ENCODE peak calls at places on chromosomes 4 and X, in nine cellular contexts. H is AG09319; B is upper lobe of right lung; C is AG08395; W is ACHN; V is NCI-H460; A is activated CD4-positive, alpha-beta T cell treated with anti-CD3 and anti-CD28 coated beads, Interleukin-2, amount 10 ng/mL, durations not matched to agents 7 days and 5 days; M is GM13977; X is T-cell. P is an unnamed sample.

GRCh38 chrX:51215266-51215665 is 117.4 kb upstream of the NUDT10 start:
- DNase-seq in B (no peak), W (peak), V (no peak), M (no peak), C (no peak), A (no peak), H (no peak), X (no peak), P (peak)

GRCh38 chrX:18983711-18984380 is at the start of gene PHKA2:
- DNase-seq in H (no peak), A (no peak), V (no peak), C (peak), B (peak), X (no peak), M (peak), W (peak), P (peak)

GRCh38 chr4:40688446-40689095 is 58.9 kb upstream of the RBM47 start:
- DNase-seq in V (no peak), M (no peak), A (peak), X (no peak), H (no peak), W (no peak), B (no peak), C (no peak), P (no peak)

GRCh38 chr4:40840255-40840984 is 90.7 kb downstream of the NSUN7 start:
- DNase-seq in C (no peak), H (no peak), M (peak), B (no peak), W (no peak), A (no peak), V (no peak), X (no peak), P (no peak)

GRCh38 chr4:79399076-79399475 is 9.0 kb downstream of the GK2 start:
- DNase-seq in W (no peak), B (no peak), A (no peak), C (no peak), V (no peak), X (no peak), M (no peak), H (no peak), P (no peak)

GRCh38 chr4:163063891-163064290 is 102.8 kb downstream of the NAF1 start:
- DNase-seq in H (no peak), M (no peak), C (peak), W (peak), X (no peak), V (no peak), A (no peak), B (no peak), P (no peak)

GRCh38 chr4:1763550-1764080 is 29.5 kb upstream of the FGFR3 start:
- DNase-seq in V (no peak), C (peak), W (no peak), H (no peak), A (no peak), X (no peak), B (no peak), M (peak), P (peak)

GRCh38 chr4:102640669-102641068 is 120.1 kb downstream of the MANBA start:
- DNase-seq in H (no peak), B (no peak), X (no peak), A (no peak), C (peak), V (no peak), W (peak), M (no peak), P (no peak)

GRCh38 chr4:48360285-48360965 is 19.1 kb downstream of the SLAIN2 start:
- DNase-seq in H (no peak), C (peak), M (no peak), B (no peak), W (no peak), V (no peak), A (no peak), X (no peak), P (no peak)

GRCh38 chrX:91435465-91435864 is 826 bp downstream of the PABPC5 start:
- DNase-seq in B (no peak), A (no peak), H (no peak), C (peak), X (no peak), M (no peak), W (no peak), V (no peak), P (no peak)

GRCh38 chr4:53763813-53764597 is 172.7 kb upstream of the LNX1 start:
- DNase-seq in B (no peak), W (no peak), H (peak), V (no peak), C (peak), X (no peak), A (no peak), M (no peak), P (no peak)

GRCh38 chrX:108735680-108736508 is 469 bp downstream of the IRS4 start:
- DNase-seq in C (no peak), V (no peak), W (peak), H (no peak), M (peak), X (no peak), A (no peak), B (peak), P (no peak)

GRCh38 chr4:152247271-152247975 is 288.5 kb downstream of the FBXW7 start:
- DNase-seq in W (no peak), H (no peak), V (no peak), C (no peak), X (no peak), A (no peak), B (no peak), M (no peak), P (no peak)

GRCh38 chr4:172998527-172999469 is 169.8 kb upstream of the GALNT7 start:
- DNase-seq in A (no peak), X (no peak), C (peak), W (no peak), B (no peak), V (no peak), H (no peak), M (no peak), P (no peak)

GRCh38 chr4:177464026-177464425 is 21.8 kb upstream of the AGA start:
- DNase-seq in W (no peak), B (no peak), V (no peak), M (no peak), H (no peak), X (no peak), C (no peak), A (no peak), P (no peak)

GRCh38 chr4:71732066-71732465 is 51.8 kb downstream of the GC start:
- DNase-seq in B (no peak), H (no peak), C (no peak), V (no peak), W (no peak), A (no peak), M (no peak), X (no peak), P (no peak)

GRCh38 chr4:102871772-102872171 is 3.0 kb downstream of the CISD2 start:
- DNase-seq in V (no peak), W (no peak), H (no peak), C (no peak), M (no peak), X (no peak), B (no peak), A (no peak), P (no peak)

GRCh38 chrX:39397561-39398200 is 596.4 kb downstream of the MID1IP1 start:
- DNase-seq in C (no peak), A (no peak), V (no peak), W (no peak), H (no peak), X (no peak), M (no peak), B (no peak), P (no peak)

GRCh38 chr4:139918591-139918990 is 235.4 kb downstream of the MAML3 start:
- DNase-seq in C (no peak), B (no peak), W (no peak), H (no peak), M (no peak), X (no peak), A (no peak), V (no peak), P (no peak)

GRCh38 chr4:93827272-93827947 is 1.1 kb upstream of the ATOH1 start:
- DNase-seq in V (no peak), W (no peak), X (no peak), M (peak), A (no peak), B (no peak), H (no peak), C (no peak), P (no peak)

GRCh38 chr4:24971192-24971591 is 58.4 kb upstream of the CCDC149 start:
- DNase-seq in W (no peak), A (no peak), X (no peak), V (no peak), B (no peak), C (no peak), H (no peak), M (no peak), P (peak)

GRCh38 chr4:155972098-155972497 is 18.4 kb upstream of the CTSO start:
- DNase-seq in V (peak), B (no peak), A (no peak), X (no peak), H (no peak), W (peak), M (no peak), C (peak), P (no peak)

P was measured in HepG2.